ENCODE peak calls at places on chromosomes 7 and 10, in six cellular contexts. H is endothelial cell, Y is COR-L47, T is GM23248, U is WERI-Rb-1, I is GDM1. L is an unnamed sample.

GRCh38 chr7:108557617-108558016 is 11.9 kb downstream of the THAP5 start:
- DNase-seq in H (no peak), Y (no peak), T (no peak), U (no peak), I (no peak), L (no peak)

GRCh38 chr7:36019538-36019937 is 133.5 kb upstream of the EEPD1 start:
- DNase-seq in H (no peak), Y (no peak), T (no peak), U (no peak), I (no peak), L (no peak)

GRCh38 chr7:73612598-73613269 is 11.6 kb downstream of the MLXIPL start:
- DNase-seq in H (peak; percentile 49), Y (peak; percentile 46), T (peak; percentile 41), U (no peak), I (no peak), L (no peak)

GRCh38 chr7:157412021-157412443 is 75.2 kb downstream of the DNAJB6 start:
- DNase-seq in H (no peak), Y (no peak), T (peak; percentile 96), U (no peak), I (no peak), L (no peak)

GRCh38 chr7:125606661-125607060 is 677.0 kb upstream of the POT1 start:
- DNase-seq in H (no peak), Y (no peak), T (no peak), U (no peak), I (no peak), L (no peak)

GRCh38 chr10:104300736-104301292 is 31.8 kb downstream of the GSTO2 start:
- DNase-seq in H (no peak), Y (peak; percentile 79), T (peak; percentile 100), U (peak; percentile 96), I (no peak), L (peak; percentile 83)

GRCh38 chr10:88986549-88987242 is 3.9 kb upstream of the FAS start:
- DNase-seq in H (no peak), Y (no peak), T (peak; percentile 60), U (peak; percentile 10), I (no peak), L (peak; percentile 45)

GRCh38 chr7:137454169-137455166 is 110.9 kb upstream of the PTN start:
- DNase-seq in H (no peak), Y (peak; percentile 28), T (peak; percentile 69), U (no peak), I (no peak), L (peak; percentile 57)

GRCh38 chr10:120824864-120825263 is 26.3 kb upstream of the WDR11 start:
- DNase-seq in H (peak; percentile 50), Y (no peak), T (peak; percentile 32), U (peak; percentile 65), I (peak; percentile 17), L (peak; percentile 33)

GRCh38 chr10:118590334-118590733 is 5.1 kb downstream of the PRLHR start:
- DNase-seq in H (no peak), Y (peak; percentile 87), T (peak; percentile 13), U (peak; percentile 66), I (no peak), L (peak; percentile 86)

GRCh38 chr10:30002438-30003266 is 56.7 kb downstream of the JCAD start:
- DNase-seq in H (peak; percentile 86), Y (peak; percentile 16), T (peak; percentile 73), U (peak; percentile 66), I (peak; percentile 67), L (peak; percentile 73)

GRCh38 chr10:71263376-71263775 is 51.0 kb downstream of the UNC5B start:
- DNase-seq in H (peak; percentile 61), Y (no peak), T (no peak), U (no peak), I (no peak), L (no peak)

L was measured in SK-N-SH.